ENCODE peak calls at places on chromosomes 2 and 18, in four cellular contexts. U is CD8-positive, alpha-beta T cell; T is psoas muscle; M is tibial artery. I is an unnamed sample.

GRCh38 chr2:158688722-158689121 is 106.4 kb upstream of the DAPL1 start:
- DNase-seq in M (no peak), U (no peak), T (no peak), I (no peak)

GRCh38 chr2:25168256-25169072 is at the start of gene POMC:
- DNase-seq in T (no peak), M (no peak), U (peak), I (no peak)

GRCh38 chr2:73284296-73285161 is at the start of gene FBXO41:
- DNase-seq in M (no peak), T (peak), U (peak), I (peak)

GRCh38 chr2:174059178-174059874 is 94.2 kb upstream of the SP3 start:
- DNase-seq in T (no peak), U (no peak), M (no peak), I (peak)

GRCh38 chr2:65377556-65378307 is 54.7 kb downstream of the SPRED2 start:
- DNase-seq in M (no peak), U (no peak), T (no peak), I (no peak)

GRCh38 chr2:42809131-42809875 is 16.9 kb upstream of the HAAO start:
- DNase-seq in U (no peak), T (no peak), M (no peak), I (no peak)

GRCh38 chr18:60347526-60348045 is 25.0 kb downstream of the MC4R start:
- DNase-seq in M (no peak), T (no peak), U (no peak), I (no peak)

GRCh38 chr2:227472265-227473018 is 486 bp downstream of the AGFG1 start:
- DNase-seq in U (peak), T (peak), M (peak), I (no peak)

GRCh38 chr2:55776479-55776878 is 82.8 kb upstream of the PNPT1 start:
- DNase-seq in M (no peak), U (no peak), T (no peak), I (no peak)

GRCh38 chr2:18987592-18988073 is 370.8 kb downstream of the OSR1 start:
- DNase-seq in T (peak), M (peak), U (no peak), I (no peak)

GRCh38 chr2:16615687-16616615 is 49.7 kb downstream of the CYRIA start:
- DNase-seq in U (no peak), M (no peak), T (peak), I (no peak)

GRCh38 chr18:79260510-79260909 is 135.2 kb upstream of the NFATC1 start:
- DNase-seq in M (no peak), U (no peak), T (no peak), I (peak)

GRCh38 chr2:190380962-190381412 is 27.2 kb upstream of the MFSD6 start:
- DNase-seq in T (no peak), U (no peak), M (no peak), I (no peak)

DNA sequence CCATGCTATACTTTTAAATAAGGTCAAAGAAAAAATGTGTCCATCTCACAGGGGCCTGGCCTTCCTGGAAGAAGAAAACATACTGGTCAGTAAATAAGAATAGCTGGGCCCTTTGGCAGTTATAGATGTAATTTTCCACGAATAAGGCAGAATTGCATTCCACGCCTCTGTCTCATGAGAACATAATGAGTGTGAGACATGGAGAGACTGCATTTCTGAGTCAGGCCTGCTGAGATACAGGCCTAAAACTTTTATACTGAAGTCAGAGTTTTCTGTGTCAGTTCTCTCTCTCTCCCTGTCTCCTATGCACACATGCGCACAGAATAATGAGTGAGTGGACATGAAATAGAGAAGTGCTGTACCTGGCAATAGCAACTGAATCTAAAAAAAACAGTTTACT is 20.4 kb upstream of the IL1R1 start:
- DNase-seq in T (no peak), U (no peak), M (no peak), I (no peak)
- H3K27ac ChIP-seq in T (peak), U (no peak), M (peak), I (no peak)

GRCh38 chr2:217714268-217714643 is 288.5 kb downstream of the TNS1 start:
- DNase-seq in M (peak), U (no peak), T (peak), I (no peak)
- H3K4me3 ChIP-seq in M (no peak), U (no peak), T (no peak), I (no peak)

DNA sequence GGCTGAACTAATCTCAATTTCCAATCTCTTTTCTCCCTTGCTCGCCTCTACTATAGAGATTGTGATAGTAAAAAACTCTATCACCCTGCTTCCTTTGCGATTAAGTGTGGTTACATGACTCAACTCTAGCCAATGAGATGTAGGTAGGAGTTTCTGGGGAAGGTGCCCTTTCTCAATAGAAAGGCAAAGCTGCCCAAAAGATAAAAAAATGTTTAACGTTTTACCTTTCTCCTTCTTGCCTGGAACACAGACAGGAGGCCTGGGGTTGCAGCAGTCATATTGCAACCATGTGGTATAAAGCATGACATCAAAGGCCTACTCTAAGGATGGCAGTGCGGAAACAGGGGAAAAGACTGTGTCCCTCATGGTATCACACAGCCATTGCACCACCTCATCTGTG is 31.5 kb downstream of the TMEM37 start:
- DNase-seq in T (no peak), M (no peak), U (no peak), I (no peak)
- H3K27ac ChIP-seq in T (no peak), M (no peak), U (no peak), I (no peak)

GRCh38 chr2:64260817-64261216 is 116.6 kb upstream of the PELI1 start:
- DNase-seq in T (no peak), U (no peak), M (peak), I (peak)
- H3K4me3 ChIP-seq in T (no peak), U (peak), M (no peak), I (no peak)